ENCODE peak calls at places on chromosomes 16 and 17, in five cellular contexts. L is tibial nerve, R is coronary artery, C is tibial artery, A is uterus. G is an unnamed sample.

GRCh38 chr17:59074494-59074893 is 32.2 kb downstream of the TRIM37 start:
- DNase-seq in A (no peak), R (no peak), C (no peak), L (no peak), G (no peak)

GRCh38 chr16:47018223-47018891 is 44.9 kb upstream of the DNAJA2 start:
- DNase-seq in C (no peak), A (no peak), R (no peak), L (no peak), G (no peak)

GRCh38 chr17:68515238-68515637 is 3.0 kb downstream of the PRKAR1A start:
- DNase-seq in L (no peak), A (no peak), R (no peak), C (no peak), G (no peak)

GRCh38 chr16:61887903-61888302 is 148.3 kb downstream of the CDH8 start:
- DNase-seq in A (no peak), L (no peak), R (no peak), C (no peak), G (peak)

GRCh38 chr16:80671281-80671849 is 130.6 kb downstream of the DYNLRB2 start:
- DNase-seq in C (no peak), A (no peak), L (no peak), R (no peak), G (no peak)

GRCh38 chr16:78405833-78406232 is 306.4 kb downstream of the WWOX start:
- DNase-seq in C (no peak), R (no peak), A (no peak), L (no peak), G (no peak)

GRCh38 chr16:81239722-81240121 is 1.2 kb downstream of the BCO1 start:
- DNase-seq in A (no peak), C (no peak), L (no peak), R (no peak), G (no peak)

GRCh38 chr17:58335779-58336455 is 7.3 kb upstream of the TSPOAP1 start:
- DNase-seq in L (no peak), C (no peak), A (no peak), R (no peak), G (no peak)

GRCh38 chr16:23164736-23165135 is 15.5 kb upstream of the USP31 start:
- DNase-seq in A (no peak), R (no peak), C (no peak), L (no peak), G (no peak)

GRCh38 chr16:19940195-19940594 is 55.5 kb upstream of the GPRC5B start:
- DNase-seq in A (no peak), R (peak), L (no peak), C (no peak), G (no peak)

GRCh38 chr17:55883112-55883511 is 132.3 kb downstream of the PCTP start:
- DNase-seq in L (no peak), A (no peak), R (no peak), C (no peak), G (no peak)
- TF ChIP-seq CTCF in L (no peak), A (no peak), R (no peak), C (no peak), G (no peak)

GRCh38 chr16:30623558-30624283 is 13.5 kb upstream of the ZNF689 start:
- DNase-seq in C (no peak), R (no peak), A (no peak), L (no peak), G (no peak)
- H3K4me3 ChIP-seq in C (no peak), R (no peak), A (no peak), L (no peak), G (no peak)

GRCh38 chr16:14629919-14630619 is at the start of gene PARN:
- DNase-seq in A (peak), R (peak), L (peak), C (peak), G (peak)
- TF ChIP-seq CTCF in A (no peak), R (no peak), L (no peak), C (peak), G (no peak)

GRCh38 chr17:17885029-17885351 is 48.2 kb upstream of the SREBF1 start:
- DNase-seq in L (no peak), A (no peak), C (no peak), R (no peak), G (no peak)
- H3K4me3 ChIP-seq in L (no peak), A (no peak), C (no peak), R (no peak), G (no peak)

GRCh38 chr16:3020247-3020603 is at the start of gene TNFRSF12A:
- DNase-seq in C (peak), L (peak), R (peak), A (peak), G (peak)

GRCh38 chr16:3015865-3016521 is 2.0 kb downstream of the CLDN6 start:
- DNase-seq in C (no peak), R (no peak), L (no peak), A (no peak), G (no peak)

GRCh38 chr16:3017262-3017805 is 649 bp downstream of the CLDN6 start:
- DNase-seq in A (no peak), L (no peak), C (no peak), R (no peak), G (no peak)

GRCh38 chr16:3019594-3020246 is 448 bp upstream of the TNFRSF12A start:
- DNase-seq in C (no peak), L (no peak), R (no peak), A (no peak), G (no peak)

DNA sequence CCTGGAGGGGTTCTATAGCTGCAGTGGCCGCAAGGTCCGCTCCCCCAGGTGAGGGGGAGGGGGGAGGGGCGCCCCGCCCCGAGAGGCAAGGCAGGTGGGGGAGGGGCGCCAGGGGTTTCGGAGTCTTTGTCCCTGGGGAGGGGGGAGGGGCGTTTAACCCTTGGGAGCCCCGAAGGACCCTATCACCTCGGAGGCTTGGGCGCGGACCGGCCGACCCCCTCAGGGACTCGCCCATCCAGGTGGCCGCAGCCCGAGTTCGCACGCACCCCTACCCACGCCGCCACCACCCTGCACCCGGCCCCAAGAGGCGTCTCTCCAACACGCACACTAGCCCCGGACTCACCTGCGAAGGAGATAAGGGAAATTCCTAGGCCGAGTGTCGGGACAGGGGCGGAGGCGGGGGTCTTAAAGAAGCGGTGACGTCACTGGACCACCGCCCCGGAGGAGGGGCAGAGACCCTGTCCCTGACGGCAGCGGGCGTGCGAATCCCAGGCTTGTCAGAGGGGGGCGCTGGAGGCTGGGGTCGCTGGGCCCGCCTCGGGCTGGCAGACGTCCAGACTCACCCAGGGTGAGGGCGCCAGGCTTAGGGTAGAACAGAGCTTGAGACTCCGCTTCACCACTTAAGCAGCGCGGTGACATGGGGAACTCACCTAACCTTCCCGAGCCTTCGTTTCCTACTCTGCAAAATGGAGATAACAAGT is at the start of gene CLDN6:
- DNase-seq in C (no peak), L (no peak), A (no peak), R (no peak), G (no peak)
- TF ChIP-seq CTCF in C (no peak), L (no peak), A (no peak), R (no peak), G (no peak)

GRCh38 chr17:81440511-81441244 is 45.4 kb downstream of the BAHCC1 start:
- DNase-seq in L (no peak), R (no peak), C (no peak), A (no peak), G (no peak)
- H3K4me3 ChIP-seq in L (no peak), R (no peak), C (no peak), A (no peak), G (no peak)

GRCh38 chr16:15885560-15886001 is 2.8 kb downstream of the CEP20 start:
- DNase-seq in C (no peak), R (no peak), L (no peak), A (no peak), G (peak)

GRCh38 chr16:15887283-15887682 is 1.1 kb downstream of the CEP20 start:
- DNase-seq in C (no peak), R (no peak), A (no peak), L (no peak), G (peak)

GRCh38 chr16:15891508-15891907 is 3.1 kb upstream of the CEP20 start:
- DNase-seq in R (no peak), C (no peak), L (no peak), A (no peak), G (no peak)

GRCh38 chr16:15886078-15886477 is 2.3 kb downstream of the CEP20 start:
- DNase-seq in A (no peak), L (no peak), C (no peak), R (no peak), G (no peak)

DNA sequence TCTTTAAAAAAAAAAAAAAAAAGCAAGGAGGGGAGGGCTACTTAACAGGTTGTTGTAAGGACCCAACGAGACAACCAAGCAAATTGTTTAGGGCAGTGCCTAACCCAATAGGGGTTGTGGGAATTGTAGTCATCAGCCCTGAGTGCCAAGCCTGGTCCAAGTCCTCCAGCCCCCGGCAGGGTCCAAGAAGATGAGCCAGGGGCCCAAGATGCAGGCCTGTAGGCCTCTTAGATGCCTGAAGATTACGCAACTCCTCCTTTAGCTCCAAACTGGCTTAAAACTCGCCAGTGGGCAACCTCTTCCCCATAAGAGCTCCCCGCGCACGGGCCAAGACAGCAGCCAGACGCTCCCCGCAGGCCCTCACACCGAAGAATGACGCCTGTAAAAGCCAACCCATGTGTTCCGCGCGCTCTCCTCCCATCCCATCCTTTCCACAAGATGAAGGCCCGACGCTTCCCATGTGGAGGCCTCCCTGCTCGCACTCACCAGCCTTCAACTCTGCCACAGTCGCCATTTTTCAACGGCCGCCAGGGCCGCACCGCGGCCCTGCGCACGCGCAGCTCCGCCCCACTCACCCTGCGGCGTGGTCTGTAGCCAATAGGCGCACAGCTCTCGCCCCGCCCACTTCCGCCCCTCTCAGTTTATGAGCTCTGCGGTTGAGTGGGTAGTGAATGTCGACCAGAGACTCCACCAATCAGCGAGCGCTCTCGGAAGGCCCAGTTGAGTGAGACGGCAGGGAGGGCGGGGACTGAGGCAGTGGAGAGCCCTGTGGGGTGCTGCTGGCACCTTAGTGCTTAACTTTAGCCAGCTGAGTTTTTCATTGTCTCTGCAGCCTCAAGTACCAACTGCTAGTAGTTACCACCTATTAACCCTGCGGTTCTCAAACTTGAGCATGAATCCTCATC is at the start of gene CEP20:
- DNase-seq in C (peak), R (peak), A (peak), L (peak), G (peak)
- TF ChIP-seq CTCF in C (peak), R (no peak), A (peak), L (peak), G (no peak)

DNA sequence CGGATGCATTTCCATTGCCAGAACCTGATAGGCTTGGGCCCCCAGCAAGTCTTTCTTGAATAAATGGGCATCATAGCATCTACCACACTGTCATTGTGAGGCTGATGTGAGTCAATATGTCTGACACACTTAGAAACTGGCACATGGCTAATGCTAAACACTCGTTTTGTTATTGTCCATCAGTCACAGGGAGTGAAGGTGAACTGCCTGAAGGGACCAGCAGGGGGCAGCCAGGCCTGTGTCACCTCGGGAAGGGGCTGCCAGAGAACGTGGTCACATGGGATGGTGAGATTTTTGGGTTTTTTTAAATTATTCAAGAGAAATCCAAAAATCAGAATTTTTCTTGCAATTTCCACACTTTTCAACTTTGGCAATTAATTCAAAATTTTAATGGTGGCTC is 831 bp upstream of the RCVRN start:
- DNase-seq in A (no peak), L (no peak), R (no peak), C (peak), G (no peak)
- H3K4me3 ChIP-seq in A (no peak), L (no peak), R (no peak), C (no peak), G (no peak)

GRCh38 chr16:17755158-17755557 is 284.4 kb upstream of the XYLT1 start:
- DNase-seq in L (no peak), C (no peak), A (no peak), R (no peak), G (no peak)
- TF ChIP-seq CTCF in L (no peak), C (no peak), A (no peak), R (no peak), G (no peak)